ENCODE peak calls at places on chromosomes 6 and 20, in seven cellular contexts. One of them, this sample, is unnamed.

GRCh38 chr6:24426729-24427446 is 24.2 kb downstream of the MRS2 start:
- DNase-seq in A549: no peak
- DNase-seq in IMR-90: no peak
- DNase-seq in WERI-Rb-1: no peak
- DNase-seq in Calu3: no peak
- DNase-seq in esophagus muscularis mucosa: no peak
- DNase-seq in PC-3: no peak
- DNase-seq in this sample: no peak

GRCh38 chr6:6003334-6004146 is 3.2 kb downstream of the NRN1 start:
- DNase-seq in PC-3: no peak
- DNase-seq in A549: no peak
- DNase-seq in Calu3: no peak
- DNase-seq in esophagus muscularis mucosa: peak
- DNase-seq in WERI-Rb-1: peak
- DNase-seq in IMR-90: no peak
- DNase-seq in this sample: no peak

GRCh38 chr20:41334452-41335421 is 5.9 kb upstream of the LPIN3 start:
- DNase-seq in esophagus muscularis mucosa: no peak
- DNase-seq in WERI-Rb-1: no peak
- DNase-seq in A549: no peak
- DNase-seq in IMR-90: peak
- DNase-seq in PC-3: no peak
- DNase-seq in Calu3: no peak
- DNase-seq in this sample: no peak

GRCh38 chr6:47741807-47742206 is 40.0 kb upstream of the OPN5 start:
- DNase-seq in esophagus muscularis mucosa: no peak
- DNase-seq in PC-3: peak
- DNase-seq in WERI-Rb-1: no peak
- DNase-seq in Calu3: peak
- DNase-seq in A549: peak
- DNase-seq in IMR-90: no peak
- DNase-seq in this sample: peak

GRCh38 chr20:62337558-62338293 is 29.4 kb downstream of the LAMA5 start:
- DNase-seq in A549: no peak
- DNase-seq in Calu3: no peak
- DNase-seq in PC-3: no peak
- DNase-seq in WERI-Rb-1: no peak
- DNase-seq in IMR-90: no peak
- DNase-seq in esophagus muscularis mucosa: no peak
- DNase-seq in this sample: no peak

GRCh38 chr6:98678481-98678880 is 155.9 kb upstream of the POU3F2 start:
- DNase-seq in IMR-90: no peak
- DNase-seq in WERI-Rb-1: no peak
- DNase-seq in A549: no peak
- DNase-seq in esophagus muscularis mucosa: no peak
- DNase-seq in Calu3: no peak
- DNase-seq in PC-3: no peak
- DNase-seq in this sample: no peak

GRCh38 chr20:44112889-44113641 is 73.9 kb downstream of the JPH2 start:
- DNase-seq in Calu3: no peak
- DNase-seq in IMR-90: no peak
- DNase-seq in PC-3: no peak
- DNase-seq in A549: no peak
- DNase-seq in esophagus muscularis mucosa: no peak
- DNase-seq in WERI-Rb-1: no peak
- DNase-seq in this sample: no peak

GRCh38 chr6:12028194-12028593 is 16.1 kb downstream of the HIVEP1 start:
- DNase-seq in esophagus muscularis mucosa: no peak
- DNase-seq in PC-3: no peak
- DNase-seq in A549: no peak
- DNase-seq in IMR-90: no peak
- DNase-seq in Calu3: no peak
- DNase-seq in WERI-Rb-1: no peak
- DNase-seq in this sample: no peak

GRCh38 chr20:56429941-56430340 is 17.9 kb downstream of the CASS4 start:
- DNase-seq in WERI-Rb-1: no peak
- DNase-seq in A549: no peak
- DNase-seq in esophagus muscularis mucosa: no peak
- DNase-seq in IMR-90: no peak
- DNase-seq in Calu3: no peak
- DNase-seq in PC-3: no peak
- DNase-seq in this sample: no peak

GRCh38 chr20:18973499-18974173 is 160.1 kb downstream of the SCP2D1 start:
- DNase-seq in esophagus muscularis mucosa: peak
- DNase-seq in PC-3: no peak
- DNase-seq in IMR-90: no peak
- DNase-seq in A549: no peak
- DNase-seq in WERI-Rb-1: no peak
- DNase-seq in Calu3: no peak
- DNase-seq in this sample: no peak

GRCh38 chr6:164832410-164832809 is 477.0 kb downstream of the C6orf118 start:
- DNase-seq in IMR-90: no peak
- DNase-seq in A549: no peak
- DNase-seq in Calu3: no peak
- DNase-seq in PC-3: no peak
- DNase-seq in esophagus muscularis mucosa: no peak
- DNase-seq in WERI-Rb-1: no peak
- DNase-seq in this sample: no peak

GRCh38 chr6:145929037-145929633 is 35.0 kb downstream of the SHPRH start:
- DNase-seq in WERI-Rb-1: no peak
- DNase-seq in PC-3: peak
- DNase-seq in IMR-90: peak
- DNase-seq in A549: peak
- DNase-seq in Calu3: no peak
- DNase-seq in esophagus muscularis mucosa: no peak
- DNase-seq in this sample: peak

GRCh38 chr6:82614518-82614917 is 250.9 kb downstream of the TPBG start:
- DNase-seq in WERI-Rb-1: no peak
- DNase-seq in IMR-90: no peak
- DNase-seq in esophagus muscularis mucosa: no peak
- DNase-seq in Calu3: no peak
- DNase-seq in A549: no peak
- DNase-seq in PC-3: no peak
- DNase-seq in this sample: no peak

GRCh38 chr6:67467341-67467740 is 1167.7 kb upstream of the ADGRB3 start:
- DNase-seq in IMR-90: no peak
- DNase-seq in esophagus muscularis mucosa: no peak
- DNase-seq in Calu3: no peak
- DNase-seq in A549: no peak
- DNase-seq in WERI-Rb-1: no peak
- DNase-seq in PC-3: no peak
- DNase-seq in this sample: no peak

GRCh38 chr6:110683236-110683635 is 132.0 kb downstream of the CDK19 start:
- DNase-seq in IMR-90: no peak
- DNase-seq in A549: no peak
- DNase-seq in esophagus muscularis mucosa: no peak
- DNase-seq in WERI-Rb-1: no peak
- DNase-seq in Calu3: no peak
- DNase-seq in PC-3: no peak
- DNase-seq in this sample: no peak

GRCh38 chr6:119671105-119671504 is 321.5 kb upstream of the MAN1A1 start:
- DNase-seq in WERI-Rb-1: no peak
- DNase-seq in Calu3: no peak
- DNase-seq in PC-3: no peak
- DNase-seq in IMR-90: no peak
- DNase-seq in esophagus muscularis mucosa: no peak
- DNase-seq in A549: no peak
- DNase-seq in this sample: no peak

GRCh38 chr20:760751-761417 is 7.4 kb downstream of the SLC52A3 start:
- DNase-seq in PC-3: no peak
- DNase-seq in esophagus muscularis mucosa: no peak
- DNase-seq in IMR-90: no peak
- DNase-seq in Calu3: no peak
- DNase-seq in WERI-Rb-1: peak
- DNase-seq in A549: peak
- DNase-seq in this sample: peak

GRCh38 chr20:34703573-34704176 is 469 bp upstream of the TP53INP2 start:
- DNase-seq in esophagus muscularis mucosa: no peak
- DNase-seq in IMR-90: peak
- DNase-seq in A549: no peak
- DNase-seq in WERI-Rb-1: no peak
- DNase-seq in Calu3: peak
- DNase-seq in PC-3: peak
- DNase-seq in this sample: no peak

GRCh38 chr6:148407372-148407771 is 64.7 kb downstream of the SASH1 start:
- DNase-seq in esophagus muscularis mucosa: no peak
- DNase-seq in IMR-90: peak
- DNase-seq in WERI-Rb-1: no peak
- DNase-seq in Calu3: no peak
- DNase-seq in A549: no peak
- DNase-seq in PC-3: peak
- DNase-seq in this sample: no peak

GRCh38 chr20:10982692-10983091 is 308.9 kb upstream of the JAG1 start:
- DNase-seq in PC-3: peak
- DNase-seq in A549: peak
- DNase-seq in esophagus muscularis mucosa: no peak
- DNase-seq in Calu3: no peak
- DNase-seq in WERI-Rb-1: no peak
- DNase-seq in IMR-90: peak
- DNase-seq in this sample: no peak

GRCh38 chr20:31664696-31665354 is 27.1 kb downstream of the COX4I2 start:
- DNase-seq in WERI-Rb-1: no peak
- DNase-seq in esophagus muscularis mucosa: no peak
- DNase-seq in Calu3: no peak
- DNase-seq in IMR-90: no peak
- DNase-seq in A549: no peak
- DNase-seq in PC-3: no peak
- DNase-seq in this sample: no peak

GRCh38 chr6:155341130-155341828 is 27.0 kb upstream of the TFB1M start:
- DNase-seq in Calu3: no peak
- DNase-seq in IMR-90: peak
- DNase-seq in WERI-Rb-1: no peak
- DNase-seq in PC-3: peak
- DNase-seq in esophagus muscularis mucosa: no peak
- DNase-seq in A549: no peak
- DNase-seq in this sample: no peak

GRCh38 chr6:14544689-14545088 is 427.1 kb downstream of the CD83 start:
- DNase-seq in A549: no peak
- DNase-seq in esophagus muscularis mucosa: no peak
- DNase-seq in IMR-90: no peak
- DNase-seq in WERI-Rb-1: peak
- DNase-seq in Calu3: no peak
- DNase-seq in PC-3: no peak
- DNase-seq in this sample: no peak

GRCh38 chr6:21615504-21615903 is 22.0 kb downstream of the SOX4 start:
- DNase-seq in PC-3: no peak
- DNase-seq in A549: no peak
- DNase-seq in Calu3: no peak
- DNase-seq in IMR-90: peak
- DNase-seq in WERI-Rb-1: no peak
- DNase-seq in esophagus muscularis mucosa: no peak
- DNase-seq in this sample: no peak

GRCh38 chr6:76633259-76633658 is 560.8 kb upstream of the IMPG1 start:
- DNase-seq in esophagus muscularis mucosa: no peak
- DNase-seq in IMR-90: no peak
- DNase-seq in A549: no peak
- DNase-seq in PC-3: no peak
- DNase-seq in Calu3: no peak
- DNase-seq in WERI-Rb-1: peak
- DNase-seq in this sample: no peak

GRCh38 chr6:31293343-31293742 is 21.5 kb upstream of the HLA-C start:
- DNase-seq in esophagus muscularis mucosa: no peak
- DNase-seq in WERI-Rb-1: no peak
- DNase-seq in PC-3: peak
- DNase-seq in A549: no peak
- DNase-seq in IMR-90: peak
- DNase-seq in Calu3: peak
- DNase-seq in this sample: no peak

GRCh38 chr6:51738614-51739013 is 348.8 kb downstream of the PKHD1 start:
- DNase-seq in PC-3: no peak
- DNase-seq in Calu3: no peak
- DNase-seq in esophagus muscularis mucosa: no peak
- DNase-seq in WERI-Rb-1: no peak
- DNase-seq in IMR-90: no peak
- DNase-seq in A549: no peak
- DNase-seq in this sample: no peak

GRCh38 chr6:51737580-51738360 is 349.6 kb downstream of the PKHD1 start:
- DNase-seq in WERI-Rb-1: no peak
- DNase-seq in IMR-90: no peak
- DNase-seq in PC-3: no peak
- DNase-seq in esophagus muscularis mucosa: no peak
- DNase-seq in Calu3: no peak
- DNase-seq in A549: no peak
- DNase-seq in this sample: no peak
- TF ChIP-seq CTCF in WERI-Rb-1: no peak
- TF ChIP-seq CTCF in IMR-90: no peak
- TF ChIP-seq CTCF in PC-3: no peak
- TF ChIP-seq CTCF in esophagus muscularis mucosa: no peak
- TF ChIP-seq CTCF in Calu3: no peak
- TF ChIP-seq CTCF in A549: no peak
- TF ChIP-seq CTCF in this sample: no peak

GRCh38 chr6:127267742-127268588 is 1.3 kb downstream of the RNF146 start:
- DNase-seq in Calu3: no peak
- DNase-seq in PC-3: peak
- DNase-seq in A549: peak
- DNase-seq in esophagus muscularis mucosa: no peak
- DNase-seq in WERI-Rb-1: no peak
- DNase-seq in IMR-90: no peak
- DNase-seq in this sample: no peak
- TF ChIP-seq CTCF in Calu3: no peak
- TF ChIP-seq CTCF in PC-3: no peak
- TF ChIP-seq CTCF in A549: no peak
- TF ChIP-seq CTCF in esophagus muscularis mucosa: no peak
- TF ChIP-seq CTCF in WERI-Rb-1: no peak
- TF ChIP-seq CTCF in IMR-90: no peak
- TF ChIP-seq CTCF in this sample: no peak

GRCh38 chr20:58651823-58652605 is 931 bp downstream of the STX16 start:
- DNase-seq in WERI-Rb-1: no peak
- DNase-seq in PC-3: peak
- DNase-seq in IMR-90: peak
- DNase-seq in esophagus muscularis mucosa: peak
- DNase-seq in A549: peak
- DNase-seq in Calu3: peak
- DNase-seq in this sample: peak
- TF ChIP-seq CTCF in WERI-Rb-1: no peak
- TF ChIP-seq CTCF in PC-3: no peak
- TF ChIP-seq CTCF in IMR-90: no peak
- TF ChIP-seq CTCF in esophagus muscularis mucosa: no peak
- TF ChIP-seq CTCF in A549: no peak
- TF ChIP-seq CTCF in Calu3: no peak
- TF ChIP-seq CTCF in this sample: no peak

GRCh38 chr6:112429226-112429625 is 82.1 kb downstream of the RFPL4B start:
- DNase-seq in Calu3: no peak
- DNase-seq in esophagus muscularis mucosa: no peak
- DNase-seq in IMR-90: peak
- DNase-seq in PC-3: no peak
- DNase-seq in WERI-Rb-1: no peak
- DNase-seq in A549: no peak
- DNase-seq in this sample: no peak
- TF ChIP-seq CTCF in Calu3: no peak
- TF ChIP-seq CTCF in esophagus muscularis mucosa: no peak
- TF ChIP-seq CTCF in IMR-90: peak
- TF ChIP-seq CTCF in PC-3: no peak
- TF ChIP-seq CTCF in WERI-Rb-1: peak
- TF ChIP-seq CTCF in A549: no peak
- TF ChIP-seq CTCF in this sample: no peak